ENCODE peak calls at places on chromosomes 16 and 17, in ten cellular contexts. B is PC-9, O is HFF-Myc, F is thoracic aorta, P is SJCRH30, D is AG10803, K is WERI-Rb-1, A is fibroblast of lung, R is neural progenitor cell, G is brain microvascular endothelial cell. M is an unnamed sample.

GRCh38 chr16:522320-523096 is 5.0 kb upstream of the CAPN15 start:
- DNase-seq in B (no peak), O (no peak), F (no peak), P (no peak), D (no peak), K (no peak), A (no peak), R (no peak), G (no peak), M (no peak)

GRCh38 chr17:18026408-18026776 is 12.6 kb downstream of the ATPAF2 start:
- DNase-seq in B (no peak), O (peak), F (no peak), P (no peak), D (peak), K (no peak), A (peak), R (no peak), G (peak), M (peak)

GRCh38 chr17:38621538-38621937 is 15.8 kb upstream of the SRCIN1 start:
- DNase-seq in B (no peak), O (no peak), F (no peak), P (no peak), D (no peak), K (no peak), A (no peak), R (no peak), G (no peak), M (no peak)

GRCh38 chr17:76644995-76645394 is 1.4 kb upstream of the ST6GALNAC1 start:
- DNase-seq in B (no peak), O (no peak), F (no peak), P (no peak), D (no peak), K (no peak), A (no peak), R (no peak), G (no peak), M (no peak)

GRCh38 chr17:57875109-57876022 is 25.5 kb upstream of the MRPS23 start:
- DNase-seq in B (peak), O (peak), F (peak), P (peak), D (peak), K (peak), A (peak), R (peak), G (peak), M (peak)

GRCh38 chr17:27293359-27293897 is 486 bp upstream of the WSB1 start:
- DNase-seq in B (no peak), O (no peak), F (no peak), P (no peak), D (no peak), K (no peak), A (no peak), R (peak), G (no peak), M (no peak)

GRCh38 chr17:82967268-82968032 is 112.0 kb upstream of the METRNL start:
- DNase-seq in B (no peak), O (no peak), F (no peak), P (no peak), D (no peak), K (peak), A (no peak), R (no peak), G (no peak), M (no peak)

GRCh38 chr16:56950881-56951771 is 10.6 kb upstream of the CETP start:
- DNase-seq in B (peak), O (no peak), F (no peak), P (peak), D (peak), K (peak), A (no peak), R (peak), G (peak), M (no peak)

GRCh38 chr17:76081295-76082210 is 2.6 kb downstream of the ZACN start:
- DNase-seq in B (no peak), O (no peak), F (no peak), P (no peak), D (no peak), K (no peak), A (no peak), R (no peak), G (no peak), M (no peak)

GRCh38 chr17:41734139-41734948 is at the start of gene HAP1:
- DNase-seq in B (peak), O (no peak), F (no peak), P (no peak), D (no peak), K (peak), A (peak), R (peak), G (peak), M (no peak)

GRCh38 chr16:988465-989353 is 7.1 kb downstream of the SOX8 start:
- DNase-seq in B (no peak), O (no peak), F (no peak), P (peak), D (no peak), K (no peak), A (no peak), R (no peak), G (no peak), M (no peak)

GRCh38 chr17:35286120-35286781 is 43.4 kb downstream of the SLFN5 start:
- DNase-seq in B (no peak), O (no peak), F (no peak), P (no peak), D (no peak), K (no peak), A (peak), R (no peak), G (no peak), M (no peak)

GRCh38 chr16:75252946-75253911 is 1.8 kb upstream of the BCAR1 start:
- DNase-seq in B (no peak), O (no peak), F (no peak), P (no peak), D (peak), K (no peak), A (peak), R (peak), G (no peak), M (no peak)

GRCh38 chr16:48408688-48409087 is 23.5 kb upstream of the SIAH1 start:
- DNase-seq in B (peak), O (no peak), F (no peak), P (peak), D (peak), K (no peak), A (peak), R (no peak), G (peak), M (peak)

GRCh38 chr16:84069540-84069939 is 26.9 kb upstream of the SLC38A8 start:
- DNase-seq in B (no peak), O (no peak), F (no peak), P (no peak), D (no peak), K (no peak), A (no peak), R (no peak), G (no peak), M (no peak)

GRCh38 chr17:546456-546855 is 168.2 kb downstream of the VPS53 start:
- DNase-seq in B (no peak), O (no peak), F (no peak), P (no peak), D (no peak), K (no peak), A (no peak), R (no peak), G (no peak), M (no peak)

GRCh38 chr17:32732900-32733299 is 144.0 kb downstream of the MYO1D start:
- DNase-seq in B (no peak), O (no peak), F (no peak), P (no peak), D (no peak), K (no peak), A (no peak), R (no peak), G (no peak), M (no peak)

GRCh38 chr17:69575346-69575761 is 160.9 kb downstream of the MAP2K6 start:
- DNase-seq in B (no peak), O (peak), F (no peak), P (peak), D (peak), K (peak), A (peak), R (peak), G (peak), M (peak)

GRCh38 chr17:43928606-43929005 is 13.7 kb downstream of the PPY start:
- DNase-seq in B (no peak), O (no peak), F (no peak), P (no peak), D (no peak), K (no peak), A (no peak), R (no peak), G (no peak), M (no peak)

GRCh38 chr16:86854058-86854621 is 275.8 kb downstream of the FOXL1 start:
- DNase-seq in B (no peak), O (peak), F (no peak), P (no peak), D (peak), K (no peak), A (peak), R (no peak), G (no peak), M (peak)

GRCh38 chr17:16085066-16085699 is 85.6 kb downstream of the TTC19 start:
- DNase-seq in B (no peak), O (peak), F (no peak), P (no peak), D (peak), K (no peak), A (peak), R (no peak), G (no peak), M (peak)

GRCh38 chr16:23254338-23254737 is 47.8 kb upstream of the SCNN1B start:
- DNase-seq in B (peak), O (no peak), F (no peak), P (peak), D (peak), K (no peak), A (no peak), R (peak), G (peak), M (peak)

GRCh38 chr16:79212114-79212791 is 388.3 kb downstream of the MAF start:
- DNase-seq in B (no peak), O (no peak), F (no peak), P (no peak), D (no peak), K (peak), A (no peak), R (peak), G (no peak), M (no peak)

GRCh38 chr16:16005725-16006124 is 56.3 kb downstream of the ABCC1 start:
- DNase-seq in B (no peak), O (no peak), F (no peak), P (no peak), D (no peak), K (no peak), A (no peak), R (no peak), G (no peak), M (no peak)

GRCh38 chr17:19389386-19389785 is 2.4 kb upstream of the MFAP4 start:
- DNase-seq in B (no peak), O (no peak), F (no peak), P (no peak), D (no peak), K (no peak), A (no peak), R (no peak), G (no peak), M (no peak)

GRCh38 chr17:18065546-18065945 is 22.2 kb upstream of the DRG2 start:
- DNase-seq in B (no peak), O (no peak), F (no peak), P (no peak), D (no peak), K (no peak), A (no peak), R (no peak), G (no peak), M (no peak)

GRCh38 chr16:22688930-22689329 is 125.0 kb upstream of the HS3ST2 start:
- DNase-seq in B (no peak), O (no peak), F (no peak), P (no peak), D (no peak), K (no peak), A (no peak), R (no peak), G (no peak), M (no peak)

GRCh38 chr16:29940656-29941055 is 14.6 kb upstream of the KCTD13 start:
- DNase-seq in B (no peak), O (no peak), F (no peak), P (no peak), D (no peak), K (no peak), A (no peak), R (no peak), G (no peak), M (no peak)

GRCh38 chr17:19718613-19719364 is 2.4 kb upstream of the SLC47A2 start:
- DNase-seq in B (peak), O (no peak), F (no peak), P (peak), D (no peak), K (peak), A (no peak), R (no peak), G (no peak), M (no peak)

GRCh38 chr16:31487720-31488629 is 5.1 kb downstream of the SLC5A2 start:
- DNase-seq in B (peak), O (no peak), F (no peak), P (no peak), D (no peak), K (peak), A (peak), R (peak), G (no peak), M (no peak)

GRCh38 chr17:72254808-72255449 is 134.1 kb downstream of the SOX9 start:
- DNase-seq in B (no peak), O (no peak), F (no peak), P (no peak), D (no peak), K (no peak), A (no peak), R (no peak), G (no peak), M (no peak)

GRCh38 chr17:76370261-76370993 is 14.0 kb upstream of the SPHK1 start:
- DNase-seq in B (peak), O (peak), F (peak), P (peak), D (peak), K (no peak), A (peak), R (no peak), G (peak), M (peak)

GRCh38 chr16:89098767-89099430 is 5.2 kb downstream of the ACSF3 start:
- DNase-seq in B (no peak), O (no peak), F (no peak), P (no peak), D (no peak), K (no peak), A (no peak), R (no peak), G (no peak), M (no peak)

GRCh38 chr17:3528604-3529511 is 28.8 kb downstream of the TRPV3 start:
- DNase-seq in B (peak), O (no peak), F (no peak), P (no peak), D (no peak), K (no peak), A (no peak), R (peak), G (peak), M (no peak)

GRCh38 chr16:67659675-67660563 is at the start of gene ACD:
- DNase-seq in B (peak), O (no peak), F (no peak), P (peak), D (peak), K (peak), A (peak), R (peak), G (peak), M (peak)

GRCh38 chr16:81650281-81650680 is 128.8 kb upstream of the PLCG2 start:
- DNase-seq in B (no peak), O (no peak), F (no peak), P (no peak), D (no peak), K (no peak), A (no peak), R (no peak), G (no peak), M (no peak)

GRCh38 chr16:81647527-81647926 is 131.6 kb upstream of the PLCG2 start:
- DNase-seq in B (no peak), O (no peak), F (no peak), P (no peak), D (peak), K (no peak), A (peak), R (no peak), G (peak), M (no peak)

GRCh38 chr16:81651758-81652718 is 127.1 kb upstream of the PLCG2 start:
- DNase-seq in B (no peak), O (no peak), F (no peak), P (peak), D (no peak), K (no peak), A (no peak), R (peak), G (no peak), M (no peak)

GRCh38 chr16:81650982-81651562 is 128.0 kb upstream of the PLCG2 start:
- DNase-seq in B (no peak), O (no peak), F (no peak), P (peak), D (no peak), K (no peak), A (peak), R (peak), G (peak), M (no peak)

DNA sequence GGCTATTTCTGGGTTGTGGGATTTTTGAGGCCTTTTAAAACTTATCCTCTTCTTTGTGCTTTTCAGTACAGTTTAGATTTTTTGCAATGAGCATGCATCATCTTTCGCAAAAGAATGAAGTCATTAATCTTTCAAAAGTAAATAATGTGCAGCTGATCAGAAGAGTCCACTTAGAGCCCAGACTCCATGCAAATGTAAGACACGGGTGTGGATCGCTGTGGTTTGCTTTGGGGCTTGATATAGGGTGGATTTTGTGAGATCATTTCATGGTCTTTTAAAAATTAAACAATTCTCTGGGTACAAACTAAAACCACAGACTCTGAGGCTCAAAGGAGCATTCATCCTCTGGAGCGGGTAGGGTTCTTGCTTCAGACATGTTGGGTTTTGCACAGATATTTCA is 129.5 kb upstream of the PLCG2 start:
- DNase-seq in B (no peak), O (no peak), F (no peak), P (no peak), D (peak), K (no peak), A (peak), R (no peak), G (no peak), M (no peak)
- H3K4me3 ChIP-seq in B (no peak), O (no peak), F (no peak), P (no peak), D (no peak), K (no peak), A (no peak), R (no peak), G (no peak), M (no peak)

GRCh38 chr16:11350531-11351335 is 5.5 kb downstream of the RMI2 start:
- DNase-seq in B (no peak), O (peak), F (no peak), P (no peak), D (peak), K (no peak), A (peak), R (no peak), G (no peak), M (no peak)

GRCh38 chr16:11346700-11347319 is 1.6 kb downstream of the RMI2 start:
- DNase-seq in B (no peak), O (no peak), F (no peak), P (no peak), D (no peak), K (no peak), A (no peak), R (no peak), G (no peak), M (no peak)

GRCh38 chr16:11347831-11348230 is 2.6 kb downstream of the RMI2 start:
- DNase-seq in B (peak), O (no peak), F (no peak), P (no peak), D (no peak), K (no peak), A (no peak), R (no peak), G (no peak), M (no peak)

GRCh38 chr16:11348737-11349598 is 3.7 kb downstream of the RMI2 start:
- DNase-seq in B (no peak), O (no peak), F (no peak), P (no peak), D (no peak), K (no peak), A (no peak), R (no peak), G (no peak), M (no peak)

GRCh38 chr16:11349599-11350276 is 4.5 kb downstream of the RMI2 start:
- DNase-seq in B (no peak), O (no peak), F (no peak), P (peak), D (peak), K (no peak), A (peak), R (no peak), G (no peak), M (no peak)
- H3K4me3 ChIP-seq in B (no peak), O (no peak), F (no peak), P (no peak), D (no peak), K (no peak), A (no peak), R (no peak), G (no peak), M (no peak)

GRCh38 chr16:13921328-13921727 is 1.4 kb downstream of the ERCC4 start:
- DNase-seq in B (no peak), O (no peak), F (no peak), P (peak), D (no peak), K (no peak), A (no peak), R (no peak), G (no peak), M (no peak)
- H3K4me3 ChIP-seq in B (no peak), O (peak), F (no peak), P (no peak), D (peak), K (no peak), A (no peak), R (peak), G (peak), M (no peak)

GRCh38 chr17:7042507-7043194 is 1.2 kb downstream of the SLC16A11 start:
- DNase-seq in B (no peak), O (no peak), F (no peak), P (no peak), D (no peak), K (no peak), A (no peak), R (peak), G (no peak), M (no peak)

GRCh38 chr17:7045492-7046126 is 1.7 kb upstream of the SLC16A11 start:
- DNase-seq in B (no peak), O (no peak), F (no peak), P (peak), D (peak), K (no peak), A (peak), R (peak), G (peak), M (peak)

GRCh38 chr17:7041607-7042506 is 2.0 kb downstream of the SLC16A11 start:
- DNase-seq in B (no peak), O (no peak), F (no peak), P (no peak), D (no peak), K (no peak), A (no peak), R (peak), G (no peak), M (no peak)

GRCh38 chr17:7043195-7043543 is 723 bp downstream of the SLC16A11 start:
- DNase-seq in B (no peak), O (no peak), F (no peak), P (no peak), D (no peak), K (no peak), A (no peak), R (peak), G (no peak), M (no peak)

GRCh38 chr17:7043544-7044268 is at the start of gene SLC16A11:
- DNase-seq in B (peak), O (no peak), F (no peak), P (peak), D (peak), K (peak), A (no peak), R (peak), G (no peak), M (no peak)
- H3K4me3 ChIP-seq in B (no peak), O (peak), F (peak), P (peak), D (peak), K (peak), A (peak), R (peak), G (peak), M (peak)

DNA sequence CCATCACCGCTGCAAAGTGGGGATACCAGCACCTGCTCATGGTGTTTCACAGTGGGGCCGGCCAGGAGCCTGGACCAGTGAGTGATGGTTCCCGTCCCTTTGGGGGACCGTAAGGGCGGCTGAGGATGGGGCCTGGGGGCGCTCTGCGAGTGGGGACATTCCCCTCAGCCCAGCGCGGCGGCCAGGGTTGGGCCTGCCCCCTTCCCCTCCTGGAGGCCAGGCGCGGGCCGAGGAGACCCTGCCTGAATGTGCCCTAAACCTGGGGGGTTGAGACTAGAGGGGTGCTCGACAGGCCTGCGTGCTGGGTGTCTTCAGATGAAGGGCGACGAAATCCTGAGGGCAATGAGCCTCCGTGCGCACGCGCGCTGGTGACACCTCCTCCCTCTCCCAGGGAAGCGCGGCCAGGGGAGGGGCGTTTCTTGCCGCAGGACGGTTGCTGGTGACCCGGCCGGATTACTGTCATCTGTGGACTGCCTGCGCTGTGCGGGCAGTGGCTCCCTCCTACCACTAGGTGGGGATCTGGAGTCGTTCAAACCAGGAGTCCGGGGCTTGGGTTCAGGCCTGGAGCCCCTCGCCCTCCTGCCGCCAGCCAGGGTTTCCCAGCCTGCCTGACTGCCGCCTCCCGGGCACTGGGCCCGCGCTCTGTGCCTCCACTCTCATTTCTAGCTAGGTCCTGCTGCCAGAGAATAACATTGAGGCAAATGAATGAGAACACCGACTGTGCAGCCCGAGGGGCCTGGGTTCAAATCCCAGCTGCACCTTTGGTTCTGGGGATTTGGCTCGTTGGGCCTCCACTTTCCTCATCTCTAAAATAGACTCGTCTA is 17.1 kb downstream of the TBX2 start:
- DNase-seq in B (peak), O (peak), F (peak), P (peak), D (peak), K (peak), A (peak), R (peak), G (peak), M (no peak)
- H3K4me3 ChIP-seq in B (no peak), O (no peak), F (peak), P (no peak), D (peak), K (no peak), A (no peak), R (peak), G (peak), M (peak)

GRCh38 chr17:77707546-77707945 is 251.0 kb upstream of the TNRC6C start:
- DNase-seq in B (no peak), O (no peak), F (no peak), P (no peak), D (no peak), K (no peak), A (no peak), R (no peak), G (no peak), M (no peak)
- H3K4me3 ChIP-seq in B (no peak), O (no peak), F (no peak), P (no peak), D (no peak), K (no peak), A (no peak), R (no peak), G (no peak), M (no peak)